ENCODE peak calls at places on chromosomes 7 and 10, in seven cellular contexts. N is mucosa of descending colon, Z is choroid plexus epithelial cell, L is heart right ventricle, E is psoas muscle, X is PC-9, O is transverse colon. V is an unnamed sample.

GRCh38 chr7:156240532-156240931 is 400.0 kb upstream of the RNF32 start:
- DNase-seq in N (no peak), Z (no peak), L (no peak), E (no peak), X (no peak), O (no peak), V (no peak)

GRCh38 chr10:3099291-3100092 is 32.1 kb downstream of the PFKP start:
- DNase-seq in N (no peak), Z (peak), L (no peak), E (no peak), X (no peak), O (no peak), V (no peak)

GRCh38 chr7:139153832-139154231 is 44.3 kb upstream of the ZC3HAV1 start:
- DNase-seq in N (no peak), Z (peak), L (no peak), E (no peak), X (no peak), O (no peak), V (peak)

GRCh38 chr10:12597800-12598750 is 248.7 kb downstream of the CAMK1D start:
- DNase-seq in N (no peak), Z (no peak), L (no peak), E (no peak), X (no peak), O (no peak), V (no peak)

GRCh38 chr10:130138479-130138866 is 2.3 kb downstream of the GLRX3 start:
- DNase-seq in N (no peak), Z (peak), L (no peak), E (no peak), X (peak), O (no peak), V (no peak)

GRCh38 chr7:2210551-2211258 is 22.0 kb downstream of the MAD1L1 start:
- DNase-seq in N (no peak), Z (no peak), L (no peak), E (peak), X (no peak), O (no peak), V (no peak)

GRCh38 chr10:49571419-49571818 is 32.5 kb upstream of the ERCC6 start:
- DNase-seq in N (no peak), Z (peak), L (no peak), E (no peak), X (no peak), O (no peak), V (no peak)

GRCh38 chr10:98957801-98958200 is 277.9 kb downstream of the HPSE2 start:
- DNase-seq in N (peak), Z (no peak), L (no peak), E (no peak), X (no peak), O (no peak), V (no peak)

GRCh38 chr7:25009271-25009670 is 29.3 kb upstream of the OSBPL3 start:
- DNase-seq in N (no peak), Z (peak), L (no peak), E (no peak), X (no peak), O (no peak), V (peak)

GRCh38 chr10:4033341-4033896 is 248.4 kb upstream of the KLF6 start:
- DNase-seq in N (no peak), Z (peak), L (no peak), E (no peak), X (no peak), O (no peak), V (no peak)

GRCh38 chr7:154860621-154861375 is 142.1 kb downstream of the PAXIP1 start:
- DNase-seq in N (no peak), Z (no peak), L (no peak), E (no peak), X (no peak), O (no peak), V (no peak)

GRCh38 chr7:26318921-26319320 is 27.3 kb downstream of the SNX10 start:
- DNase-seq in N (no peak), Z (peak), L (no peak), E (no peak), X (no peak), O (no peak), V (no peak)

GRCh38 chr10:101444058-101444457 is 90.1 kb downstream of the BTRC start:
- DNase-seq in N (no peak), Z (peak), L (no peak), E (no peak), X (no peak), O (no peak), V (no peak)

GRCh38 chr7:82694020-82694419 is 250.4 kb upstream of the CACNA2D1 start:
- DNase-seq in N (no peak), Z (no peak), L (no peak), E (no peak), X (no peak), O (no peak), V (no peak)

DNA sequence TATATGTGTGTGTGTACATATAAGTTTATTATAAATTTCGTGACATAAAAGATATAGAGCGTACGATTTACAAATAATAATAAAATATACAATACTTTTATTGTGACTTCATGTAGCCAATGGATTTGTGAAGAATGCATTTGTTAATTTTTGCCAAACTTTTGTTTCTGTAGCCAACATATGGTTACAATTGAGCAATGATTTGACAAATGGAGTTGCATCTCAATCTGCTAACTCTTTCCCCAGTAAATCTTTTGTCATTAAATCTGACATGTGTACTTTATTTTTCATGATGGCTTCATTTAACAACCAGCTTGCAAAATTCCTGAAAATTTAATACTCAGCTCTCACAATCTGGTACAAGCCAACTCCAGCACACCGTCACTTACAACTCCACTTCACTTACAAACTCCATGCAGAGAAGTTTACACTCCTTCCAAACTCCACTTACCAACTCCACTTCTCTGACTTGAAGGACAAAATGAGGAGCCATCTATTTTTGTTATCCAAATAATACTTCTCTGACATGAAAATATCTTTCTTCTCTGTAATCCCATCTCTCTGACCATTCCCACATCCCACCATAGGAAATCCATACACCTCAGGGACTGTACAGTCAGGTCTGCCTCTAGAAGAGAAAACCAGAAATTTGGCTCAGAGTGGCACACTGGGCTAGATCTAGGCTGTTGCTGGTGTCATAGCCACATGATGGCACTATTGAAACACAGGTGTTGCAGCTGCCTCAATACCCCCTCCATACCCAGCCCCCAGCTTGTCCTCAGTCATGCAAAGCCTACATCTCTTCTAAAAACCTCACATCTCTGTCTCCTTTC is 26.6 kb upstream of the HIBADH start:
- DNase-seq in N (peak), Z (peak), L (no peak), E (no peak), X (peak), O (peak), V (no peak)
- TF ChIP-seq CTCF in N (no peak), Z (peak), L (peak), E (peak), X (peak), O (peak), V (peak)

GRCh38 chr10:124045245-124045644 is 48.2 kb downstream of the CHST15 start:
- DNase-seq in N (no peak), Z (no peak), L (no peak), E (no peak), X (no peak), O (no peak), V (no peak)

GRCh38 chr10:124044143-124044862 is 49.1 kb downstream of the CHST15 start:
- DNase-seq in N (peak), Z (no peak), L (no peak), E (peak), X (no peak), O (peak), V (no peak)

GRCh38 chr10:124042656-124043309 is 50.6 kb downstream of the CHST15 start:
- DNase-seq in N (no peak), Z (no peak), L (no peak), E (no peak), X (no peak), O (no peak), V (no peak)

GRCh38 chr10:124041684-124042445 is 51.5 kb downstream of the CHST15 start:
- DNase-seq in N (no peak), Z (no peak), L (no peak), E (no peak), X (no peak), O (no peak), V (no peak)

GRCh38 chr10:124043310-124044142 is 49.9 kb downstream of the CHST15 start:
- DNase-seq in N (peak), Z (peak), L (no peak), E (no peak), X (no peak), O (peak), V (no peak)
- H3K4me3 ChIP-seq in N (no peak), Z (no peak), L (no peak), E (peak), X (no peak), O (no peak), V (no peak)

GRCh38 chr7:99918959-99919813 is at the start of gene TRIM4:
- DNase-seq in N (peak), Z (peak), L (peak), E (peak), X (peak), O (peak), V (peak)
- TF ChIP-seq CTCF in N (no peak), Z (peak), L (peak), E (peak), X (no peak), O (peak), V (peak)

GRCh38 chr7:123979876-123980275 is 53.0 kb downstream of the TMEM229A start:
- DNase-seq in N (no peak), Z (peak), L (no peak), E (peak), X (peak), O (no peak), V (no peak)

GRCh38 chr7:123972045-123972444 is 47.0 kb downstream of the SPAM1 start:
- DNase-seq in N (no peak), Z (no peak), L (no peak), E (no peak), X (no peak), O (no peak), V (no peak)

GRCh38 chr7:123977081-123977480 is 52.0 kb downstream of the SPAM1 start:
- DNase-seq in N (no peak), Z (no peak), L (no peak), E (no peak), X (no peak), O (no peak), V (no peak)

GRCh38 chr7:123974326-123974908 is 49.4 kb downstream of the SPAM1 start:
- DNase-seq in N (no peak), Z (no peak), L (no peak), E (no peak), X (no peak), O (no peak), V (no peak)

DNA sequence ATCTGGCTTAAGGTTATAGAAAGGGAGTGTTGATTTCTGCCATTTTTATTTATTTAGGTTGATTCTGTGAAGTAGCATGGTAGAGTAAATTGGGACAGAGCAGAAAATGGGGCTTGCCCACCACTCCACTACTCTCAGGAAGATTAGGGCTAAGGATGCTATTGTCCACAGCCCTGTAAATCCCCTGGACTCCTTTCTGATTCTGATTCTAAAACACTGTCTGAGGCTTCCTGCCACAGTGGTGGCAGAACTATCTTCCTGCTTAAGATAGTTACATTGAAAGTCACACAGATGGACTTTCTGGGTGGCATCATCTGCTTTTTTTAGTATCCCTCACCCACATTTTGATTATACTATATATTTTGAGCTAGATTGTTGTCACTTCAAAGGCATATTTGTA is 50.0 kb downstream of the SPAM1 start:
- DNase-seq in N (no peak), Z (no peak), L (no peak), E (no peak), X (no peak), O (no peak), V (no peak)
- H3K4me3 ChIP-seq in N (no peak), Z (no peak), L (no peak), E (no peak), X (no peak), O (no peak), V (no peak)

V was measured in HFF-Myc.